ENCODE peak calls at places on chromosomes 6 and 20, in eight cellular contexts. Z, G, Y, O, W, K, T and P are unnamed samples.

GRCh38 chr20:39170896-39171463 is 208.8 kb downstream of the DHX35 start:
- DNase-seq in K (no peak), O (no peak), Y (no peak), G (no peak), W (no peak), Z (no peak), T (no peak), P (no peak)

GRCh38 chr6:146650799-146651481 is 52.2 kb downstream of the ADGB start:
- DNase-seq in Z (no peak), G (no peak), K (no peak), W (no peak), T (peak), O (no peak), Y (no peak), P (no peak)

GRCh38 chr6:31822038-31822821 is 5.3 kb upstream of the HSPA1B start:
- DNase-seq in G (peak), W (peak), O (peak), T (peak), Y (peak), K (peak), Z (no peak), P (peak)

GRCh38 chr6:18680842-18681241 is 293.7 kb downstream of the RNF144B start:
- DNase-seq in W (no peak), T (no peak), O (peak), Y (no peak), K (no peak), Z (no peak), G (no peak), P (no peak)

GRCh38 chr6:32081168-32081624 is 27.9 kb downstream of the TNXB start:
- DNase-seq in W (no peak), T (peak), K (no peak), G (peak), Z (no peak), Y (peak), O (no peak), P (no peak)

GRCh38 chr20:33999025-33999629 is 5.4 kb downstream of the RALY start:
- DNase-seq in K (no peak), Z (no peak), O (no peak), W (no peak), G (no peak), Y (no peak), T (no peak), P (no peak)

GRCh38 chr6:16802071-16802470 is 40.8 kb upstream of the ATXN1 start:
- DNase-seq in G (peak), Y (peak), K (no peak), W (no peak), Z (no peak), O (no peak), T (no peak), P (no peak)

GRCh38 chr20:58650181-58650775 is 805 bp upstream of the STX16 start:
- DNase-seq in Y (no peak), W (peak), G (peak), O (no peak), T (no peak), Z (no peak), K (no peak), P (peak)

GRCh38 chr6:3769610-3770009 is 18.1 kb upstream of the PXDC1 start:
- DNase-seq in Y (no peak), K (no peak), W (no peak), Z (no peak), O (no peak), G (no peak), T (no peak), P (no peak)

GRCh38 chr20:48102076-48102787 is 317.0 kb upstream of the SULF2 start:
- DNase-seq in Z (no peak), K (no peak), G (no peak), Y (no peak), W (no peak), T (no peak), O (no peak), P (no peak)

GRCh38 chr6:43703512-43704429 is 16.2 kb upstream of the MRPS18A start:
- DNase-seq in O (no peak), K (no peak), W (no peak), Z (no peak), G (no peak), T (no peak), Y (no peak), P (no peak)

GRCh38 chr20:774680-775057 is 6.4 kb upstream of the SLC52A3 start:
- DNase-seq in K (no peak), Y (no peak), G (no peak), W (no peak), Z (no peak), O (no peak), T (no peak), P (peak)